ENCODE peak calls at places on chromosomes 1 and 21, in six cellular contexts. K, U, V, X, H and Z are unnamed samples.

GRCh38 chr1:245086389-245086969 is 68.3 kb upstream of the KIF26B start:
- DNase-seq in K (peak; percentile 73), U (peak; percentile 39), V (no peak), X (no peak), H (no peak), Z (peak; percentile 62)

GRCh38 chr1:176445402-176445801 is 17.6 kb upstream of the PAPPA2 start:
- DNase-seq in K (no peak), U (no peak), V (no peak), X (no peak), H (no peak), Z (no peak)

GRCh38 chr1:93437976-93438605 is 9.8 kb upstream of the FNBP1L start:
- DNase-seq in K (peak; percentile 47), U (no peak), V (no peak), X (no peak), H (peak; percentile 63), Z (peak; percentile 66)

GRCh38 chr1:15680614-15681345 is 3.3 kb upstream of the PLEKHM2 start:
- DNase-seq in K (peak; percentile 91), U (peak; percentile 70), V (no peak), X (no peak), H (no peak), Z (peak; percentile 77)

GRCh38 chr1:169260478-169260877 is 107.1 kb downstream of the NME7 start:
- DNase-seq in K (no peak), U (no peak), V (no peak), X (no peak), H (no peak), Z (no peak)

GRCh38 chr1:218823291-218823900 is 350.3 kb upstream of the LYPLAL1 start:
- DNase-seq in K (peak; percentile 98), U (peak; percentile 67), V (no peak), X (no peak), H (no peak), Z (peak; percentile 93)

GRCh38 chr1:111392042-111392441 is 35.5 kb downstream of the OVGP1 start:
- DNase-seq in K (no peak), U (no peak), V (no peak), X (no peak), H (no peak), Z (no peak)

GRCh38 chr1:53826367-53826766 is 11.7 kb downstream of the NDC1 start:
- DNase-seq in K (no peak), U (no peak), V (no peak), X (no peak), H (no peak), Z (peak; percentile 17)

GRCh38 chr1:182092336-182092735 is 30.8 kb upstream of the ZNF648 start:
- DNase-seq in K (peak; percentile 84), U (peak; percentile 20), V (no peak), X (no peak), H (no peak), Z (peak; percentile 62)

GRCh38 chr1:7967206-7967605 is 5.7 kb downstream of the PARK7 start:
- DNase-seq in K (no peak), U (no peak), V (no peak), X (no peak), H (no peak), Z (no peak)

GRCh38 chr1:213176341-213176740 is 125.3 kb downstream of the RPS6KC1 start:
- DNase-seq in K (no peak), U (no peak), V (no peak), X (no peak), H (no peak), Z (no peak)

GRCh38 chr21:42851812-42852665 is 27.3 kb downstream of the WDR4 start:
- DNase-seq in K (no peak), U (no peak), V (no peak), X (no peak), H (no peak), Z (no peak)

GRCh38 chr1:6507037-6507428 is 15.6 kb upstream of the PLEKHG5 start:
- DNase-seq in K (no peak), U (no peak), V (no peak), X (no peak), H (peak; percentile 24), Z (no peak)

GRCh38 chr1:54334996-54335395 is 71.2 kb downstream of the SSBP3 start:
- DNase-seq in K (peak; percentile 51), U (peak; percentile 24), V (no peak), X (no peak), H (no peak), Z (peak; percentile 42)

GRCh38 chr1:79052829-79053449 is 46.4 kb upstream of the ADGRL4 start:
- DNase-seq in K (no peak), U (no peak), V (no peak), X (no peak), H (no peak), Z (no peak)

GRCh38 chr1:101039245-101039644 is 13.7 kb upstream of the DPH5 start:
- DNase-seq in K (peak; percentile 59), U (peak; percentile 4), V (no peak), X (no peak), H (no peak), Z (peak; percentile 17)

GRCh38 chr1:202046227-202046626 is 35.8 kb downstream of the ELF3 start:
- DNase-seq in K (no peak), U (no peak), V (no peak), X (no peak), H (no peak), Z (no peak)

GRCh38 chr1:52680353-52680752 is 17.8 kb downstream of the COA7 start:
- DNase-seq in K (no peak), U (no peak), V (no peak), X (no peak), H (no peak), Z (no peak)

GRCh38 chr1:82162526-82163420 is 362.0 kb downstream of the ADGRL2 start:
- DNase-seq in K (peak; percentile 45), U (no peak), V (no peak), X (no peak), H (no peak), Z (peak; percentile 16)
- TF ChIP-seq CTCF in K (no peak), U (no peak), V (no peak), X (no peak), H (no peak), Z (no peak)

GRCh38 chr1:1121611-1122077 is 5.8 kb upstream of the C1orf159 start:
- DNase-seq in K (no peak), U (no peak), V (peak; percentile 14), X (no peak), H (peak; percentile 57), Z (no peak)

GRCh38 chr1:1122981-1123480 is 7.1 kb upstream of the C1orf159 start:
- DNase-seq in K (no peak), U (no peak), V (no peak), X (no peak), H (peak; percentile 61), Z (no peak)

GRCh38 chr1:1120866-1121563 is 5.1 kb upstream of the C1orf159 start:
- DNase-seq in K (no peak), U (no peak), V (no peak), X (no peak), H (peak; percentile 36), Z (no peak)

GRCh38 chr1:1123581-1124507 is 8.0 kb upstream of the C1orf159 start:
- DNase-seq in K (peak; percentile 8), U (no peak), V (no peak), X (no peak), H (no peak), Z (no peak)

DNA sequence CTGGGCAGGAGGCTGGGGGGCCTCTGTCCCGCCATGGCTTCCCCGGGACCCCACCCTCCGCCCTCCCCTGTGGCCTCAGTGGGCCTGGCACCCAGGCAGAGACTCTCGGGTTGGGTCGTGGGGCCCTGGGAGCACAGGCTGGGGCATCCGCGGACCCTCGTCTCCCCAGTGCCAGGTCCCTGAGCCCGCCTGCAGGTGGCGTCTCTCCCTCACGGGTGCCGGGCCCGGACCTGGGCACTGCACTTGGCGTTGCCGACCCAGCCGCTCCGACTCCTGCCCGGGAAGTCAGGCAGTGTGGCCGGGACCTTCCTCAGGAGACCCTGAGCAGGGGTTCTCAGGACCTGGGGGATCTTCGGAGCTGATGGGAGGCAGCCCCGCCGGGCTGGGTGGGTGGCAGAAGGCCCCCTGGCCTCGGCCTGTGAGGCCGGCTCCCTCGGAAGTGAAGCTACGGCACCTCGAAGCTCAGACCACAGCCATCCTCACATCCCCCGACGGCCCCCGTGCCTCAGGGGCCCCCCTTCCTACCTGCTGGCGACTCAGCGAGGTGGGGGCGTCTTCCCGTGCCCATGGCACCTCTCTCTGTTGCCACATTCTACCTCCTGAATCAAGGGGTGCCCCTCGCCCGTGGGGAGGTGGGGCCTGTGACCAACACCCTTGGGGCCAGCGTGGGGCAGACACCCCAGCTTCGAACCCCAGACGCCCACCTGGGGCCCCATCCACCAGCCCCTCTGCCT is 6.4 kb upstream of the C1orf159 start:
- DNase-seq in K (peak; percentile 45), U (peak; percentile 44), V (peak; percentile 88), X (peak; percentile 78), H (peak; percentile 97), Z (peak; percentile 46)
- H3K4me3 ChIP-seq in K (no peak overlapping the region), U (no peak overlapping the region), V (no peak overlapping the region), X (peak overlapping the region; percentile 37), H (no peak overlapping the region), Z (no peak overlapping the region)

DNA sequence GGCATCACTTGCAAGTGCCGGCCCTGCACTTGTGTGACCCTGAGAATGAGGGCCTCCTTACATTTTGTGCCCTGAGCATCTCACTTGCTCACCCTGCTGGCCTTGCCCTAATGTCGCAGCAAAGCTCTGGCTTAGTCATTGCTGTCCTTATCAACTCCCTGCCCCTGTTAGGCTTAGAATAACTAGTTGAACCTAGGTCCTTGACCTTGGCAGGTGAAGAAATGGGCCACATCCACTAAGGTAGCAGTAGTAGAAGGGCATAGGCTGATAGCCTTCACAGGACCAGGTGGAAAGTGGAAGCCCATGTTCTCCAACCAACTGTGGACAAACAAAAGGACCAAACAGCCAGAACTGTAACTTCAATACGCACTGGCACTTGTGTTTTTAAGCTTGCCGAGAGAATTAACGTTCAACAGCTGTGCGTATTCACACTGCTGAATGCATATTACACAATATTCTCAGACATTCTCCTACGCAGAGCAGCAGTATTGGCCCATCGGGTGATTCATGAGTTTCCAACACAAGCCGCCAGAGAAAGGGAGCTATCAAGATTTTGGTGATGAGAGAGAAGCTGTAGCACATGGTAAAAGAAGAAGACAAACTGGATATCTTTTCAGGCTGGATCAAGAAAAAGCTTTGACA is 27.7 kb upstream of the PTGFRN start:
- DNase-seq in K (peak; percentile 66), U (peak; percentile 38), V (no peak), X (peak; percentile 45), H (no peak), Z (peak; percentile 22)
- TF ChIP-seq CTCF in K (peak; percentile 18), U (peak; percentile 62), V (peak; percentile 20), X (no peak), H (peak; percentile 22), Z (peak; percentile 36)

GRCh38 chr1:75079535-75080290 is 54.5 kb upstream of the LHX8 start:
- DNase-seq in K (no peak), U (no peak), V (no peak), X (no peak), H (peak; percentile 21), Z (no peak)

DNA sequence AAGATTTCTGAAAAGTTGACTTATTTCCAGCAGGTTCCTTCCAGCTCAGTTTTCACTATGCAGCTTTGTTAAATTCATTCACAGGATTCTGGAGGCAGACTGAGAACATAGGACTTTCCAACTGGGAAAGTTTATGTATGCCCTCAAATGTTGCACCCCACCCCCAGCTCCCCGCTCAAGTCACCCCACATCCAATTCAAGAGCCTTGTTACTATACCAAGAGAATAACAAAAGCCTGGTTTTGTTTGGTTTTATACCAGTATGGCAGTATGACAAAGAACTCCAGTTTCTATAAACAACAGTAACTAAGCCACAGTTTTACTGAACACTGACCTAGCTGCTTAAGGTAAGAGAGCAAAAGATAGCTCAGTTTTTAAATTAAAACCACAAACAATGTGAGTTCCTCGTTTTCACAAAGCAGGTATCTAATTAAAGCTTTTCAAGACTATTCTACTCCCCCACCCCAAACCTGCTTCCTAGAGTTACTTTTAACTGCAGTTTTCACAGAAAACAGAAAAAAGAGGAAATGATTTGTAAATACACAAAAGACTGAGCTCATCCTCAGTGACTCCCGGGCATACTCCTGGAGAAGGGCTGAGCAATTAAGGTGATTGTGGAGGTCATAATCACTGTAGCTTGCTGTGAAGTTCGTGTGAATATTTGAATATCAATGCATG is 59.3 kb upstream of the LHX8 start:
- DNase-seq in K (no peak), U (no peak), V (no peak), X (no peak), H (no peak), Z (no peak)
- H3K4me3 ChIP-seq in K (no peak overlapping the region), U (no peak overlapping the region), V (no peak overlapping the region), X (no peak overlapping the region), H (no peak overlapping the region), Z (no peak overlapping the region)